ENCODE peak calls at places on chromosome 20, in eight cellular contexts. B, R, T, I, W, N, K and J are unnamed samples.

GRCh38 chr20:10427060-10427692 is 6.8 kb downstream of the MKKS start:
- DNase-seq in B (no peak), N (no peak), W (peak), T (no peak), R (no peak), K (peak), I (peak), J (no peak)

GRCh38 chr20:46546936-46547335 is 3.5 kb downstream of the OCSTAMP start:
- DNase-seq in W (no peak), I (no peak), T (no peak), R (no peak), K (no peak), N (no peak), B (no peak), J (no peak)

GRCh38 chr20:12166053-12166717 is 248.5 kb downstream of the BTBD3 start:
- DNase-seq in K (peak), T (no peak), N (no peak), B (no peak), W (peak), I (peak), R (no peak), J (no peak)

GRCh38 chr20:3651204-3651970 is 11.8 kb downstream of the GFRA4 start:
- DNase-seq in T (no peak), N (no peak), B (peak), K (no peak), W (no peak), I (peak), R (no peak), J (peak)

GRCh38 chr20:4006640-4007039 is 8.7 kb downstream of the RNF24 start:
- DNase-seq in N (no peak), B (no peak), I (peak), K (peak), T (no peak), R (no peak), W (no peak), J (no peak)

GRCh38 chr20:36543187-36544133 is 2.1 kb downstream of the MYL9 start:
- DNase-seq in N (no peak), B (peak), R (no peak), K (peak), I (peak), W (peak), T (no peak), J (peak)

GRCh38 chr20:53623454-53624206 is 30.0 kb upstream of the ZNF217 start:
- DNase-seq in I (peak), R (no peak), K (peak), W (peak), N (peak), B (peak), T (no peak), J (peak)

GRCh38 chr20:38256021-38256420 is 4.5 kb downstream of the KIAA1755 start:
- DNase-seq in N (no peak), R (no peak), I (no peak), W (no peak), B (peak), T (no peak), K (no peak), J (no peak)

GRCh38 chr20:8547035-8547649 is 415.1 kb downstream of the PLCB1 start:
- DNase-seq in R (no peak), B (no peak), W (no peak), K (no peak), T (no peak), I (no peak), N (no peak), J (no peak)

GRCh38 chr20:46343358-46344357 is 35.4 kb upstream of the CDH22 start:
- DNase-seq in B (no peak), R (no peak), N (no peak), W (no peak), K (no peak), I (no peak), T (no peak), J (no peak)

GRCh38 chr20:48667889-48668413 is 159.8 kb downstream of the PREX1 start:
- DNase-seq in K (no peak), I (no peak), B (no peak), R (no peak), W (no peak), N (no peak), T (no peak), J (no peak)

GRCh38 chr20:528923-529594 is 14.5 kb downstream of the CSNK2A1 start:
- DNase-seq in R (no peak), T (no peak), W (peak), I (no peak), N (no peak), B (no peak), K (no peak), J (no peak)

GRCh38 chr20:25364180-25364788 is 26.4 kb downstream of the ABHD12 start:
- DNase-seq in I (no peak), B (no peak), T (no peak), N (no peak), K (no peak), R (no peak), W (peak), J (no peak)

GRCh38 chr20:5658897-5659296 is 91.3 kb upstream of the SHLD1 start:
- DNase-seq in T (no peak), B (peak), K (peak), R (no peak), N (no peak), W (peak), I (peak), J (peak)

GRCh38 chr20:25470045-25470444 is 62.6 kb downstream of the GINS1 start:
- DNase-seq in K (no peak), T (peak), W (peak), I (peak), N (peak), R (no peak), B (no peak), J (no peak)

GRCh38 chr20:8389381-8390368 is 257.6 kb downstream of the PLCB1 start:
- DNase-seq in N (no peak), K (no peak), R (no peak), T (no peak), W (peak), I (peak), B (no peak), J (no peak)

GRCh38 chr20:1567392-1568165 is 10.1 kb upstream of the SIRPD start:
- DNase-seq in I (no peak), W (peak), B (no peak), R (no peak), N (no peak), T (no peak), K (no peak), J (no peak)

GRCh38 chr20:58040447-58041290 is 187.8 kb downstream of the ANKRD60 start:
- DNase-seq in N (no peak), W (no peak), I (no peak), K (no peak), B (no peak), T (no peak), R (peak), J (peak)

GRCh38 chr20:42588847-42589246 is 600.9 kb downstream of the PTPRT start:
- DNase-seq in W (no peak), K (no peak), R (no peak), I (no peak), N (no peak), B (no peak), T (no peak), J (no peak)

GRCh38 chr20:40245829-40246228 is 443.2 kb downstream of the MAFB start:
- DNase-seq in W (no peak), I (no peak), T (no peak), B (no peak), R (no peak), K (no peak), N (no peak), J (no peak)

GRCh38 chr20:41746635-41747034 is 128.5 kb upstream of the CHD6 start:
- DNase-seq in K (no peak), I (no peak), B (no peak), R (peak), N (no peak), T (no peak), W (no peak), J (peak)

DNA sequence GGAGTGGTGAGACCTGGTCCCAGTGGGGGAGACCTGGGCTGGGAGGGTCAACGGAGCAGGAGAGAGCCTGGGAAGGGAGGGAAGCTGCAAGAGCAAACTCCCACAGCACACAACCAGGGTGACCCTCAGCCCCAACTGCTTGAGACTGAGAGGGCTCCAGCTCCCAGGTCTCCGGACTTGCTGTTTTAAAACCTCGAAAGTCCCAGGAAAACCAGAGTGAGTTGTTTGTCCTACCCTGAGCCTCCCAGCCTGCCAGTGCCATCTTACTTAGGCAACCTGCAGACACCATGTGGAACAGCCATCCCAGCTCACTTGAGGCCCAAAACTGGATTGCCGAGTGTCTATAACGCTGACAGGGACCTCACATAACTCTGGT is 4.8 kb upstream of the NTSR1 start:
- DNase-seq in W (no peak), R (no peak), T (no peak), B (no peak), N (no peak), I (no peak), K (no peak), J (no peak)
- TF ChIP-seq POLR2A in W (peak), R (no peak), T (no peak), B (no peak), N (no peak), I (no peak), K (no peak), J (no peak)

GRCh38 chr20:20073851-20074252 is 21.5 kb downstream of the CFAP61 start:
- DNase-seq in B (no peak), N (no peak), T (no peak), K (no peak), I (no peak), R (no peak), W (no peak), J (no peak)
- TF ChIP-seq POLR2A in B (no peak), N (no peak), T (no peak), K (no peak), I (no peak), R (no peak), W (no peak), J (no peak)

GRCh38 chr20:33811763-33812672 is 870 bp downstream of the CHMP4B start:
- DNase-seq in K (no peak), T (no peak), W (peak), I (peak), R (no peak), B (peak), N (no peak), J (peak)
- TF ChIP-seq POLR2A in K (no peak), T (no peak), W (peak), I (peak), R (no peak), B (peak), N (no peak), J (no peak)

DNA sequence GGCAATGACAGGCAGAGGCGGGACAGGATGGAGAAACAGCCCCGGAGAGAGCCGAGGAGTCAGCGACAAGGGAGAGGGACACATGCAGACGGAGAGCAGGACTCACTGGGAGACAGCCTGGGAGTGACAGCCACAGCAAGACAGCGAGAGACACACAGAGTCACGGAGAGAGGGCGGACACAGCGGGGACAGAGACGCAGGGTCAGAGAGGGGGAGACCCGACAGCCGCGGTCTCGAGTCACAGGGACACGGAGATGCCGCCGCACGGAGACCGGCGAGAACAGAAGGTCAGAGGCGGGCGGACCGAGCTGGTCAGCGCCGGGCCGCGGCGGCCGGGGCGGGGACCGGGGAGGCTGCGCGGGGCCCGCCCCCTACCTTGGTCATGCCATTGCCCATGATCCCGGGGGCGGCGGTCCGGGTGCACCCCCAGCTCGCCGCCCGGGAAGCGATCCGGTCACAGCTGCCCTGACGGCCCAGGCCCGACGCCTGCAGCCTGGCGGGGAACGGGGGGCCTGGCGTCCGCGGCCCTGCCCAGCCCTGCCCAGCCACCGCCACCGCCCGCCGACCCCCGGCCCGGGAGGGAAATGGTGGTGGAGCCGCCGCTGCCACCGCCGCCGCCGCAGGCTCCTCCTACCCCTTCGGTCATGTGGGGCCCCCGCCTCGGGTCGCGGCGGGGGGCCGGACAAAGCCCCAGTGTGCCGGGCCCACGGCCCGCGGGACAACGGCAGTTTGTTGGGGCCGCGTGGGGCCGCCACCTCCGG is at the start of the genes DUSP15 and TTLL9:
- DNase-seq in I (peak), N (no peak), R (no peak), B (no peak), W (no peak), K (peak), T (no peak), J (no peak)
- TF ChIP-seq POLR2A in I (peak), N (peak), R (no peak), B (no peak), W (no peak), K (no peak), T (no peak), J (no peak)